ENCODE peak calls at places on chromosomes 2 and 18, in five cellular contexts. One of them, this sample, is unnamed.

GRCh38 chr2:217515615-217516309 is 487.0 kb downstream of the TNS1 start:
- DNase-seq in upper lobe of right lung: no peak
- DNase-seq in lower leg skin: no peak
- DNase-seq in ovary: no peak
- DNase-seq in epithelial cell of esophagus: no peak
- DNase-seq in this sample: no peak

GRCh38 chr2:109636290-109636675 is 22.1 kb downstream of the SOWAHC start:
- DNase-seq in ovary: no peak
- DNase-seq in lower leg skin: no peak
- DNase-seq in epithelial cell of esophagus: peak; percentile 39
- DNase-seq in upper lobe of right lung: no peak
- DNase-seq in this sample: no peak

GRCh38 chr18:7202119-7202680 is 28.7 kb upstream of the LRRC30 start:
- DNase-seq in lower leg skin: no peak
- DNase-seq in ovary: no peak
- DNase-seq in epithelial cell of esophagus: no peak
- DNase-seq in upper lobe of right lung: no peak
- DNase-seq in this sample: no peak

GRCh38 chr18:44729631-44730101 is 49.0 kb downstream of the SETBP1 start:
- DNase-seq in epithelial cell of esophagus: no peak
- DNase-seq in upper lobe of right lung: no peak
- DNase-seq in ovary: no peak
- DNase-seq in lower leg skin: no peak
- DNase-seq in this sample: no peak

GRCh38 chr2:147438897-147439296 is 405.9 kb upstream of the ACVR2A start:
- DNase-seq in epithelial cell of esophagus: no peak
- DNase-seq in upper lobe of right lung: no peak
- DNase-seq in lower leg skin: no peak
- DNase-seq in ovary: no peak
- DNase-seq in this sample: no peak

GRCh38 chr18:47545613-47546012 is 294.2 kb upstream of the SKOR2 start:
- DNase-seq in lower leg skin: no peak
- DNase-seq in epithelial cell of esophagus: no peak
- DNase-seq in ovary: no peak
- DNase-seq in upper lobe of right lung: no peak
- DNase-seq in this sample: no peak

GRCh38 chr2:96727431-96727830 is 12.4 kb downstream of the LMAN2L start:
- DNase-seq in upper lobe of right lung: no peak
- DNase-seq in epithelial cell of esophagus: no peak
- DNase-seq in ovary: no peak
- DNase-seq in lower leg skin: no peak
- DNase-seq in this sample: no peak

GRCh38 chr2:119011162-119011909 is 69.3 kb downstream of the MARCO start:
- DNase-seq in lower leg skin: peak; percentile 74
- DNase-seq in upper lobe of right lung: peak; percentile 81
- DNase-seq in epithelial cell of esophagus: peak; percentile 45
- DNase-seq in ovary: peak; percentile 49
- DNase-seq in this sample: peak; percentile 3

GRCh38 chr2:117702098-117702497 is 112.4 kb upstream of the DDX18 start:
- DNase-seq in ovary: no peak
- DNase-seq in lower leg skin: no peak
- DNase-seq in upper lobe of right lung: no peak
- DNase-seq in epithelial cell of esophagus: no peak
- DNase-seq in this sample: no peak

GRCh38 chr2:117707874-117708273 is 106.6 kb upstream of the DDX18 start:
- DNase-seq in upper lobe of right lung: no peak
- DNase-seq in epithelial cell of esophagus: no peak
- DNase-seq in ovary: no peak
- DNase-seq in lower leg skin: no peak
- DNase-seq in this sample: no peak

GRCh38 chr2:117698819-117699218 is 115.7 kb upstream of the DDX18 start:
- DNase-seq in ovary: no peak
- DNase-seq in upper lobe of right lung: no peak
- DNase-seq in epithelial cell of esophagus: no peak
- DNase-seq in lower leg skin: no peak
- DNase-seq in this sample: no peak

GRCh38 chr2:117703868-117704267 is 110.6 kb upstream of the DDX18 start:
- DNase-seq in epithelial cell of esophagus: no peak
- DNase-seq in lower leg skin: no peak
- DNase-seq in upper lobe of right lung: no peak
- DNase-seq in ovary: no peak
- DNase-seq in this sample: no peak

DNA sequence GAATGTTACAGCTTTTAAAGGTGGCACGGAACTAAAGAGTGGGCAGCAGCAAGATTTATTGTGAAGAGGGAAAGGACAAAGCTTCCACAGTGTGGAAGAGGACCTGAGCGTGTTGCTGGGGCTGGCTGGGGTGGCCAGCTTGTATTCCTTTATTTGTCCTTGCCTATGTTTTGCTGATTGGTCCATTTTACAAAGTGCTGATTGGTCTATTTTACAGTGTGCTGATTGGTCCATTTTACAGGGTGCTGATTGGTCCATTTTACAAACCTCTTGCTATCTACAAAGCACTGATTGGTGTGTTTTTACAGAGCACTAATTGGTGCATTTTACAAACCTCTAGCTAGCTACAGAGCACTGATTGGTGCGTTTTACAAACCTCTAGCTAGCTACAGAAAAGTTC is 109.7 kb upstream of the DDX18 start:
- DNase-seq in ovary: no peak
- DNase-seq in epithelial cell of esophagus: no peak
- DNase-seq in lower leg skin: no peak
- DNase-seq in upper lobe of right lung: no peak
- DNase-seq in this sample: no peak
- TF ChIP-seq CTCF in ovary: no peak
- TF ChIP-seq CTCF in epithelial cell of esophagus: no peak
- TF ChIP-seq CTCF in lower leg skin: no peak
- TF ChIP-seq CTCF in upper lobe of right lung: no peak
- TF ChIP-seq CTCF in this sample: no peak

DNA sequence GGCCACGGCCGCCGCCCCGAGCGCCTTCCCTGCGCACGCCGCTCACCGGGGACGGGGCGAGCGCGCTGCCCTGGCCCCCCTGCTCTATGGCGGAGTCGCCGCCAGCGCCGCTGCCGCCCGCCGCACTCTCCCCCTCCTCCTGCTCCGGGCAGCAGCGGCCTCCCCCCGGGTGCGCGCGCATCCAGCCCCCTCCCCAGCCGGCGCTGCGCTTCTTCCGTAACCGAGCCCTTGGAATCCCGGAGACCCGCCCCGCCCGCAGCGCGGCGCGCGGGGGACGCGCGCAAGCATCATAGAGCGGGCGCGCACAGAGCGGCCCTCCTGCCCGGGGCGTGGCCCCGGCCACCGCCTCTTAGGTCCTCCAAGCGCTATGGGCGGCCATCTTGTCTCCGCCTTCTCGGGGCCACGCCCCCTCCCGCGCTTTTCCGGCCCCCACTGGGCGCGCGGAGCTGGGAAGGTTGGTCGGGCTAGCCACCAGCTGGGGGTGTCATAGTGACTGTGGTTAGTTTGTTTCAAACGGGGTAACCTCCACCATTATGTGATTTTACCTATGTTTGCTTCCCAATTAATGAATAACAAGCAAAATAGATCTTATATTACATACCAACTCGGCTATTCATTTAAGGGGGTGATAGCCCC is at the start of gene MBD2:
- DNase-seq in ovary: peak; percentile 93
- DNase-seq in lower leg skin: peak; percentile 98
- DNase-seq in epithelial cell of esophagus: peak; percentile 96
- DNase-seq in upper lobe of right lung: peak; percentile 98
- DNase-seq in this sample: peak; percentile 84
- TF ChIP-seq CTCF in ovary: no peak
- TF ChIP-seq CTCF in lower leg skin: no peak
- TF ChIP-seq CTCF in epithelial cell of esophagus: no peak
- TF ChIP-seq CTCF in upper lobe of right lung: peak; percentile 34
- TF ChIP-seq CTCF in this sample: peak; percentile 32

DNA sequence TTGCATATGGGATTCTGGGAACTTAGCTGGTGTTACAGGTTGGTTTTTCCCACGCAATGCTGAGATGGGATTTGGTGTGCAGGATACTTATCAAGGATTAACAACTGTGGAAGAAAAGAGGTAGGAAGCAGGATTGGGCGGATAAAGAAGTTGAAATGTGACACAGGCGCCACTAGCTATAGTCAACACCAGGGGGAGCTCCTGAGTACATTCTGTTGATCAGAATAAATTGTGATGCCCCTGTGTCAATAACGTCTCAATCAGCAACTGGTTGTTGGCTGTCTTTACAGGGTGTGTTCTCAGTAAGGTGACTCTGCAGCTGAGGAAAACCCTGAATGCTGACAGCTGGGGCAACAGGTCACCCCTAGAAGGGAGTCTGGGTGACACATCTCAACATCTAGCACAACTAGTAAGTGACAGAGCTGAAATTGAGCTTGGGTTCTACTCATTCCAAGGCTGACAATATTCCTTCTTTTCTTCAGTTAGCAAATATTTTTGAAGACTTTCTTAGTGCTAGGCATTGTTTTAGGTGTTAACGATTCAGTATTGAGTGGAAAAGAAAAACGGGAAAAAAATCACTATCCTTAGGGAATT is 143.0 kb downstream of the ARL6IP6 start:
- DNase-seq in lower leg skin: no peak
- DNase-seq in ovary: no peak
- DNase-seq in upper lobe of right lung: no peak
- DNase-seq in epithelial cell of esophagus: peak; percentile 47
- DNase-seq in this sample: no peak
- TF ChIP-seq CTCF in lower leg skin: no peak
- TF ChIP-seq CTCF in ovary: no peak
- TF ChIP-seq CTCF in upper lobe of right lung: peak; percentile 72
- TF ChIP-seq CTCF in epithelial cell of esophagus: peak; percentile 70
- TF ChIP-seq CTCF in this sample: peak; percentile 60

GRCh38 chr2:99201959-99202678 is 21.1 kb downstream of the MRPL30 start:
- DNase-seq in ovary: no peak
- DNase-seq in upper lobe of right lung: no peak
- DNase-seq in lower leg skin: no peak
- DNase-seq in epithelial cell of esophagus: no peak
- DNase-seq in this sample: no peak
- TF ChIP-seq CTCF in ovary: no peak
- TF ChIP-seq CTCF in upper lobe of right lung: peak; percentile 6
- TF ChIP-seq CTCF in lower leg skin: no peak
- TF ChIP-seq CTCF in epithelial cell of esophagus: peak; percentile 20
- TF ChIP-seq CTCF in this sample: no peak

GRCh38 chr18:24009246-24009645 is 5.3 kb upstream of the TTC39C start:
- DNase-seq in upper lobe of right lung: no peak
- DNase-seq in lower leg skin: no peak
- DNase-seq in epithelial cell of esophagus: no peak
- DNase-seq in ovary: no peak
- DNase-seq in this sample: no peak
- TF ChIP-seq CTCF in upper lobe of right lung: no peak
- TF ChIP-seq CTCF in lower leg skin: no peak
- TF ChIP-seq CTCF in epithelial cell of esophagus: no peak
- TF ChIP-seq CTCF in ovary: no peak
- TF ChIP-seq CTCF in this sample: no peak

This sample was measured in AG09319.